ENCODE peak calls at places on chromosome 21, in four cellular contexts. P, Z, L and C are unnamed samples.

GRCh38 chr21:34192646-34193285 is 119.4 kb downstream of the MRPS6 start:
- DNase-seq in P (no peak), Z (no peak), L (no peak), C (no peak)

GRCh38 chr21:41373253-41373652 is 11.4 kb downstream of the MX2 start:
- DNase-seq in P (no peak), Z (no peak), L (no peak), C (no peak)

GRCh38 chr21:45959182-45959581 is 22.4 kb upstream of the COL6A1 start:
- DNase-seq in P (no peak), Z (no peak), L (no peak), C (no peak)

GRCh38 chr21:46585191-46585953 is 19.5 kb downstream of the S100B start:
- DNase-seq in P (no peak), Z (no peak), L (no peak), C (no peak)

GRCh38 chr21:43861716-43862115 is 3.3 kb upstream of the AGPAT3 start:
- DNase-seq in P (no peak), Z (no peak), L (no peak), C (no peak)

GRCh38 chr21:28444131-28444530 is 548.5 kb downstream of the LTN1 start:
- DNase-seq in P (no peak), Z (no peak), L (no peak), C (no peak)

GRCh38 chr21:43943512-43944110 is 68.5 kb upstream of the TRAPPC10 start:
- DNase-seq in P (no peak), Z (no peak), L (no peak), C (no peak)

GRCh38 chr21:27954806-27955205 is 987.9 kb upstream of the ADAMTS5 start:
- DNase-seq in P (no peak), Z (peak), L (no peak), C (no peak)

GRCh38 chr21:21690068-21690665 is 692.0 kb downstream of the NCAM2 start:
- DNase-seq in P (no peak), Z (no peak), L (no peak), C (no peak)

GRCh38 chr21:25560151-25560783 is 47.0 kb downstream of the MRPL39 start:
- DNase-seq in P (peak), Z (no peak), L (no peak), C (no peak)

GRCh38 chr21:42043201-42043895 is 27.8 kb upstream of the UMODL1 start:
- DNase-seq in P (no peak), Z (no peak), L (no peak), C (no peak)

GRCh38 chr21:33360871-33361602 is 36.3 kb downstream of the IFNAR1 start:
- DNase-seq in P (peak), Z (peak), L (peak), C (peak)

GRCh38 chr21:44918107-44918470 is 2.6 kb downstream of the ITGB2 start:
- DNase-seq in P (no peak), Z (no peak), L (no peak), C (no peak)

GRCh38 chr21:44482581-44483287 is 27.4 kb downstream of the LRRC3 start:
- DNase-seq in P (no peak), Z (no peak), L (no peak), C (no peak)

GRCh38 chr21:32520885-32521735 is 64.2 kb downstream of the TCP10L start:
- DNase-seq in P (peak), Z (peak), L (peak), C (peak)

GRCh38 chr21:25988738-25989137 is 181.8 kb downstream of the APP start:
- DNase-seq in P (no peak), Z (no peak), L (no peak), C (no peak)

GRCh38 chr21:17667256-17667655 is 54.6 kb upstream of the BTG3 start:
- DNase-seq in P (no peak), Z (peak), L (no peak), C (no peak)

GRCh38 chr21:36477559-36477958 is 2.4 kb downstream of the CLDN14 start:
- DNase-seq in P (no peak), Z (no peak), L (no peak), C (no peak)

GRCh38 chr21:45306832-45307571 is 19.3 kb upstream of the POFUT2 start:
- DNase-seq in P (no peak), Z (no peak), L (no peak), C (no peak)

GRCh38 chr21:42262826-42263225 is 43.9 kb downstream of the ABCG1 start:
- DNase-seq in P (no peak), Z (no peak), L (no peak), C (no peak)

GRCh38 chr21:46077674-46078101 is 20.2 kb upstream of the COL6A2 start:
- DNase-seq in P (no peak), Z (no peak), L (no peak), C (no peak)

GRCh38 chr21:45280178-45280821 is 7.4 kb downstream of the POFUT2 start:
- DNase-seq in P (no peak), Z (no peak), L (no peak), C (no peak)

GRCh38 chr21:43985690-43986251 is 26.3 kb upstream of the TRAPPC10 start:
- DNase-seq in P (no peak), Z (no peak), L (no peak), C (no peak)

GRCh38 chr21:42527489-42528158 is 14.0 kb downstream of the SLC37A1 start:
- DNase-seq in P (no peak), Z (no peak), L (no peak), C (no peak)

GRCh38 chr21:16305686-16306085 is 575.9 kb downstream of the USP25 start:
- DNase-seq in P (no peak), Z (no peak), L (no peak), C (no peak)

GRCh38 chr21:25396135-25396711 is 211.1 kb downstream of the MRPL39 start:
- DNase-seq in P (no peak), Z (no peak), L (no peak), C (no peak)

GRCh38 chr21:46553993-46554392 is 50.9 kb downstream of the S100B start:
- DNase-seq in P (no peak), Z (no peak), L (no peak), C (no peak)

GRCh38 chr21:42299324-42300044 is 15.7 kb downstream of the TFF3 start:
- DNase-seq in P (no peak), Z (no peak), L (no peak), C (no peak)

GRCh38 chr21:45192332-45192731 is 95.4 kb downstream of the POFUT2 start:
- DNase-seq in P (no peak), Z (no peak), L (no peak), C (no peak)

GRCh38 chr21:33268736-33269441 is 2.7 kb downstream of the IL10RB start:
- DNase-seq in P (no peak), Z (no peak), L (no peak), C (no peak)

GRCh38 chr21:38478782-38479181 is 19.5 kb downstream of the ERG start:
- DNase-seq in P (no peak), Z (no peak), L (peak), C (no peak)

GRCh38 chr21:24456358-24456757 is 1150.9 kb downstream of the MRPL39 start:
- DNase-seq in P (no peak), Z (no peak), L (no peak), C (no peak)

GRCh38 chr21:36825683-36826082 is 126.8 kb downstream of the SIM2 start:
- DNase-seq in P (no peak), Z (no peak), L (no peak), C (no peak)

GRCh38 chr21:45889961-45890360 is 91.6 kb upstream of the COL6A1 start:
- DNase-seq in P (no peak), Z (no peak), L (no peak), C (no peak)

GRCh38 chr21:39452207-39452964 is 616 bp downstream of the SH3BGR start:
- DNase-seq in P (no peak), Z (no peak), L (peak), C (no peak)

GRCh38 chr21:37619464-37619974 is 252.9 kb downstream of the DYRK1A start:
- DNase-seq in P (no peak), Z (no peak), L (no peak), C (no peak)